ENCODE peak calls at places on chromosomes 16 and 17, in six cellular contexts. G, A, H, R, S and I are unnamed samples.

GRCh38 chr16:15033309-15033707 is 22.6 kb downstream of the NTAN1 start:
- DNase-seq in R (peak), S (no peak), H (peak), G (no peak), A (no peak), I (no peak)

GRCh38 chr16:87165151-87165550 is 152.0 kb downstream of the C16orf95 start:
- DNase-seq in H (no peak), S (no peak), A (no peak), R (peak), G (no peak), I (no peak)

GRCh38 chr17:29368161-29368560 is 22.0 kb upstream of the TAOK1 start:
- DNase-seq in A (no peak), H (no peak), R (no peak), S (no peak), G (no peak), I (no peak)

GRCh38 chr16:82945420-82946096 is 318.8 kb downstream of the CDH13 start:
- DNase-seq in H (no peak), R (no peak), S (no peak), G (no peak), A (no peak), I (no peak)

GRCh38 chr16:28106467-28106866 is 43.0 kb upstream of the GSG1L start:
- DNase-seq in S (no peak), G (no peak), H (no peak), R (no peak), A (no peak), I (no peak)

GRCh38 chr17:72175787-72176515 is 55.1 kb downstream of the SOX9 start:
- DNase-seq in A (no peak), G (no peak), S (no peak), R (no peak), H (no peak), I (no peak)

GRCh38 chr17:78890111-78890897 is 12.7 kb downstream of the CEP295NL start:
- DNase-seq in H (peak), G (no peak), S (no peak), R (no peak), A (peak), I (no peak)

GRCh38 chr17:38872671-38873385 is 3.0 kb downstream of the LASP1 start:
- DNase-seq in G (no peak), A (no peak), H (no peak), S (no peak), R (no peak), I (no peak)

GRCh38 chr17:67474081-67474661 is 97.1 kb downstream of the PITPNC1 start:
- DNase-seq in H (peak), G (peak), R (no peak), S (peak), A (peak), I (no peak)

GRCh38 chr17:1972429-1973160 is 52.5 kb downstream of the RTN4RL1 start:
- DNase-seq in H (peak), G (no peak), A (no peak), R (no peak), S (peak), I (no peak)

GRCh38 chr16:65672960-65673359 is 551.1 kb upstream of the CDH11 start:
- DNase-seq in H (no peak), G (peak), A (no peak), R (no peak), S (peak), I (no peak)

GRCh38 chr17:37642706-37643105 is 540 bp downstream of the DDX52 start:
- DNase-seq in H (no peak), G (no peak), S (peak), R (no peak), A (no peak), I (peak)

GRCh38 chr17:75049057-75049456 is 2.0 kb downstream of the KCTD2 start:
- DNase-seq in G (no peak), R (no peak), A (no peak), S (no peak), H (no peak), I (no peak)

GRCh38 chr17:72502940-72503341 is 382.1 kb downstream of the SOX9 start:
- DNase-seq in H (no peak), G (no peak), R (no peak), A (no peak), S (peak), I (peak)

GRCh38 chr17:15886221-15886620 is 58.7 kb upstream of the ADORA2B start:
- DNase-seq in A (no peak), G (no peak), H (no peak), S (no peak), R (no peak), I (no peak)

GRCh38 chr17:67095803-67096202 is 51.4 kb downstream of the CACNG1 start:
- DNase-seq in A (no peak), G (no peak), H (no peak), S (peak), R (no peak), I (peak)

DNA sequence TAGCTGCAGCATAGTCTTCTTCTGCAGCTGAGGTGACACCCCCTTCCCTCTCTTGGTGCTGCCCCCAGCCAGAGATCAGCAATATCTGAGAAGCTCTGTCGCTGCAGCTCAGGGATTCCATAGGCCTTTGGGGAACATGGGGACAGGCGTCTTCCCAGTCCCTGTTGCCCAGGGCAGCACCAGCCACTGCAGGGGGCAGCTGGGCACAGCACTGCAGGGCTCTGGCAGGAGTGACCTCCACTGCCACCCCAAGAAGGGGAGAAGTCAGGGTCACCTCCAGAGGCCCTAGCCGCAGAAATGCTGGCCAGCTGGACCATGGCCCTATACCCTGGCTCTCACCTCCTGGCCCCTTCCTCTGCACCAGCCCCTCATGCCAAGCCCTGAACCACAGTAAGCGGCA is 16.9 kb downstream of the SCN4A start:
- DNase-seq in H (no peak), R (no peak), S (no peak), G (no peak), A (no peak), I (no peak)
- H3K4me3 ChIP-seq in H (no peak), R (no peak), S (no peak), G (no peak), A (no peak), I (no peak)

GRCh38 chr17:17751489-17751995 is 70.3 kb downstream of the RAI1 start:
- DNase-seq in H (no peak), A (no peak), G (no peak), S (no peak), R (no peak), I (no peak)
- H3K4me3 ChIP-seq in H (peak), A (peak), G (peak), S (peak), R (no peak), I (peak)

DNA sequence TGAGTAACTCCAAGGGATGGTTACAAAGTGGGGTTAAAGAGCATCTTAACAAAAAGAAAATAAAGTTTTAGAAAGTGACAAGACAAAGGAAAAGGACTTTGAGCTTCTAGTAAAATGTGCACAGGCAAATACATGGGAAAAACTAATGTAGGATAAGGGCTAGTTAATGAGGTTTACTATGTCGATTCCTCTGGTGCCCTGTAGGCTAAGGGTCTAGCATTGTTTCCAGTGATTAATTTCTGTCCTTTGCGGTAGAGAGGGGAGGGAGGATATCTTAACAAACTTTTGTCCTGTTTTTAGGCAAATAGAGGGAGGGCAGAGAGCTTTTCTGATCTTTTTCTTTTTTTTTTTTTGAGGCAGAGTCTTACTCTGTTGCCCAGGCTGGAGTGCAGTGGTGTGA is 96.6 kb upstream of the SIAH1 start:
- DNase-seq in G (no peak), A (no peak), R (no peak), S (peak), H (no peak), I (peak)
- H3K4me3 ChIP-seq in G (no peak), A (no peak), R (no peak), S (no peak), H (no peak), I (no peak)

DNA sequence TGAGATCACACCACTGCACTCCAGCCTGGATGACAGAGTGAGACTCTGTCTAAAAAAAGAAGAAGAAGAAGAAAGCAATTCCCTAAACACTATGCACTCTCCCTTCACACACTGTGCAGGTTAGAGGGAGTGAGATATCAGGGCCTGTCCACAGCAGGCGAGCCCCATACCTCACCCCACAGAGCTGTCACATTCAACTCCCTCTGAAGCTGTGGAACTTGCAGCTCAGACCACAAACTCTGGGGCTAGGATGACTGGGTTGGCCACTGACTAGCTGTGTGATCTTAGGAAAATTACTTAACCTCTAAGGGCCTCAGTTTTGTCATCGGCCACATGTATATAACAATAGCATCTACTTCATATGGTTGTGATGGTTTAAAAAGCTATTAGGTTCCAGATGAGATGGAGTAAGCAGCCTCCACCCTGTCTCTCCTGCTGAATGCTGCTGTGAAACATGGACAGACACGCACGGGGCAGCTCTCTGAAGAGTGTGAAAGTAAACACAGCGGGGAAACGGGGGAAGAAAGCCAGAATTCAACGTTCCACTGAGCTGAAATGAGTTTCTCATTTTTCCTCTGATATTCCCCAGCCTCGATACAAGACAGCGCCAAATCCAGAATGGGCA is 13.6 kb upstream of the PYY start:
- DNase-seq in S (no peak), H (no peak), A (no peak), R (no peak), G (no peak), I (no peak)
- H3K4me3 ChIP-seq in S (no peak), H (no peak), A (no peak), R (no peak), G (no peak), I (peak)

DNA sequence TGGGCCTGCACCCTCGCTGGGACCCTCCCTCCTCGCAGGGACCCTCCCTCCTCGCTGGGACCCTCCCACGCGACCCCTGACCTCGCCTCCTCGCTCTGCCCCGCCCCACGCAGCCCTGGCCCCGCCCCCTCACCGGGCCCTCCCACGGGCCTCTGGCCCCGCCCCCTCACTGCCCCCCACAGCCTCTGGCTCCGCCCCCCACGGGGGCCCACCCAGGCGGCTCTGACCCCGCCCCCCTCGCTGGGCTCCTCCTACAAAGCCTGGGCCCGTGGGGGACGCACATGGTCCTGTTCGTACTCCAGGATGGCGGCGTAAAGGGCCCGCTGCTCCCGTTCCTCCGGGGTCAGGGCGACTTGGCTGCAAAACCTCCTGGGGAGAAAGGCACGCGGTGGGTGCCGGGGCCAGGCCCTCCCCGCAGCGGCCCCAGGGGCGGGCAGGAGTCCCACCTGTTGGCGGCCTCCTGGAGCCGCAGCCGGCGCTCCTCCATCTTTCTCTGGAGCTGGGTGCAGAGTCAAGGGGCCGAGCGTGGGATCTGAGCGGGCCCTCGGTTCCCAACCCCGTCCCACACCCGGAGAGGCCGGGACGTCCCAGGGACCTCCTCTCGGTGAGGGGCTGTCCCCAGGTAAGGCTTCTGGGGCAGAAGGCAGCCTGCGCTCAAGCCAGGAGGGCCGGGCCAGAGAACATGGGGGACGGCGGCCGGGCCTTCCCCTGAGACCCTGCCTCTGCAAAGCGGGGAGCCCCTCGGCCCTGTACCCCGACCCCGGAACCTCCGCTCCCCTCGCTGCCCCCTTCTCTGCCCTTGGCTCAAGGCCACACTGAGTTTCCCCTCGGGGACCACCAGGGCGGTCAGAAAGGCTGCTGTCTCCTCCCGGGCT is 8.9 kb downstream of the VPS9D1 start:
- DNase-seq in A (no peak), R (peak), H (peak), S (peak), G (no peak), I (peak)
- H3K4me3 ChIP-seq in A (no peak), R (peak), H (no peak), S (peak), G (peak), I (peak)

DNA sequence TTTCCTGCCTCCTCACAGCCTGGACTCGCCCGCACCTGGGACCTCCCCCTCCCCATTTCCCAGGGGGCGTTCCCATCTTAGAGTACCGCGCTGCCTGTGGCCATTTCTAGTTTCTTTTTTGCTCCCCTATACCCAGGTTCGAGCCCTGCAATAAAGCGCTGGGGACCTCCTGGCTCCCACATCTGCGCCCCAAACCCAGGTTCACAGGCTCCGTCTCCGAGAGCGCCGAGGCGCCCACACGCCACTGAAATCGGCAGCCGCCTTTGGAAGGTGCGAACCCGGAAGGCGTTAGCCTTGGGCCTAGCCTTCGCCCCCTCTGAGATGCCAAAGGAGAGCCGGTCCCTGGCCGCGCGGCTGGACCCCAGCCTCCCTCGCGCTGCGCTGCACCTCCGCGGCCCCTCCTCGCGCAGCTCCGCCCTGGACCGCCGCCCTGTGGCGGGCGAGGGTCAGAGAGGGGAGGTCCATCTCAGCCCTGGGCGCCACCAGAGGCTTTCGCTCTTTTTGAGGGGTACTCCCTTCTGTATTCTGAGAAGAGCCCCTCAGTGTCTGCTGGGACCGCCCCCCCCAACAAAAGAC is 1.8 kb downstream of the KCNJ12 start:
- DNase-seq in A (no peak), H (peak), R (no peak), S (no peak), G (no peak), I (no peak)
- H3K4me3 ChIP-seq in A (peak), H (peak), R (no peak), S (no peak), G (peak), I (peak)

DNA sequence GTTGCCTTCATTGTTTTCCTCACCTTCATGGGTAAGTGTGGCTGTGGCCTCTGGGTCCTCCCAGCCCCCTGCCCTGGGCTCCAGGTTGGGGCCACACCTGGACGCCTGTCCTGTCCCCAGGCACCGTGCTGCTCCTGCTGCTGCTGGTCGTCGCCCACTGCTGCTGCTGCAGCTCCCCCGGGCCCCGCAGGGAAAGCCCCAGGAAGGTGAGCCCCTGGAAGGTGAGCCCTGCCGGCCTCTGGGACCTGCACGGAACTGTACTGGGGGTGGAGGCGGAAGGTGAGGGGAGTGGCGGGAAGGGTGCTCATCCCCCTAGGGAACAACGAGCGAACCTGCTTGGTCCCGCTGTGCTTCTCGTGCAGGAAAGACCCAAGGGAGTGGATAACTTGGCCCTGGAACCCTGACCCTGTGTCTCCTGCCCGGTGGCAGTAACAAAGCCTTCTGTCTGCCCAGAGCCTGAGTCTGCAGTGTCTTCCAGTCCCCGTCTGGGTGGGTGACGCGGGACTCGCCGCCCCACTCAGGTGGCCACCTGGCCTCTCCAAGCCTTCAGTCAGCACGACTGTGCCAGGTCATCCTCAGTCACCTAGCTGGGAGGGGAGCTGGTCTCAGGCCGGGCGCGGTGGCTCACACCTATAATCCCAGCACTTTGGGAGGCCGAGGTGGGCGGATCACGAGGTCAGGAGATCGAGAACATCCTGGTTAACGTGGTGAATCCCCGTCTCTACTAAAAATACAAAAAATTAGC is 831 bp downstream of the SMIM22 start:
- DNase-seq in S (no peak), G (no peak), R (no peak), H (no peak), A (no peak), I (no peak)
- H3K4me3 ChIP-seq in S (no peak), G (no peak), R (no peak), H (no peak), A (no peak), I (no peak)

GRCh38 chr17:65022751-65023421 is 33.7 kb downstream of the GNA13 start:
- DNase-seq in H (no peak), R (no peak), G (peak), S (peak), A (no peak), I (peak)
- H3K4me3 ChIP-seq in H (no peak), R (no peak), G (no peak), S (no peak), A (no peak), I (no peak)

GRCh38 chr16:74726056-74726455 is 25.4 kb upstream of the MLKL start:
- DNase-seq in R (no peak), H (no peak), A (no peak), S (no peak), G (no peak), I (no peak)

GRCh38 chr16:74725641-74726040 is 25.0 kb upstream of the MLKL start:
- DNase-seq in A (no peak), R (no peak), S (no peak), G (no peak), H (no peak), I (no peak)

GRCh38 chr16:74723224-74723623 is 22.6 kb upstream of the MLKL start:
- DNase-seq in H (no peak), G (no peak), R (no peak), S (no peak), A (no peak), I (no peak)

GRCh38 chr16:74726736-74727135 is 26.1 kb upstream of the MLKL start:
- DNase-seq in A (no peak), H (no peak), R (no peak), G (no peak), S (peak), I (no peak)

DNA sequence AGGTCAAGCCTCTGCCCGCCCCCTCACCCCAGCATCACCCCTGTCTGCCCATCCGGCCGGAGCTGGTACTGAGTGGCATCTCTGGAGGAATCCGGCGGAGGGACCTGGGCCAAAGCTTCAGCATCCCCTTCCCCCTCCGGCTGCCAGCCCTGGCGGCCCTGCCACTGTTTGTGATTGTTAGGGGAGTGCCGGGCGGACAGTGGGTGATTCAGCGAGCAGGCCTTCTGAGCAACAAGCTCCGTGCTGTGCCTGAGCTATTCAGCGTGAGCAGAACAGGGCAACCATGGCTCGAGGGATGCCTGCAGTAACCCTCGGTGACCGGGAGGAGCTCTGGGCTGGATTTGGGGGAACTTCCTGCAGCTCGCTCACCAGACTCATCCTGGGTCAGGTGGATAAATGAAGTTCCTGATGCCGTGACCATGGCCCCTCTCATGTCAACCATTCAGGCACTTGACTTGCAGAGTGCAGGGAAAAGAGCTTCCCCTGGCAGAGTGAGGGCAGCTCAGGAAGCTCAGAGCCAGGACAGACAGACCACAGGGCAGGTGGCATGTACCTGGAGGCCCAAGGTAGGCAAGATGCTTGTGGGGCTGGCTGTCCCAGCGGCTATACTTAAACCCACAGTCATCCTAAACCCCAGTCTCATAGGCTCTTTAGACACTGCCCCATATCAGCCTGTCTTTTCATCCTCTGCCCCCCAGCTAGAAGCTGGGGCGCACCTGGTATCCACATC is 24.3 kb upstream of the MLKL start:
- DNase-seq in R (no peak), S (peak), G (peak), A (no peak), H (no peak), I (no peak)
- H3K4me3 ChIP-seq in R (no peak), S (no peak), G (no peak), A (no peak), H (no peak), I (no peak)